ENCODE peak calls at places on chromosomes 11 and 22, in ten cellular contexts. F, H, Z, V, N, B, E, Q, P and O are unnamed samples.

GRCh38 chr22:37898441-37899181 is 7.5 kb upstream of the MICALL1 start:
- DNase-seq in F (peak), B (no peak), P (peak), N (no peak), Q (peak), H (peak), Z (no peak), E (no peak), V (no peak), O (no peak)

GRCh38 chr11:26765323-26765722 is 43.5 kb upstream of the SLC5A12 start:
- DNase-seq in V (no peak), F (no peak), P (no peak), E (no peak), Z (no peak), N (no peak), Q (no peak), H (no peak), B (no peak), O (no peak)

GRCh38 chr11:74849525-74850391 is 99.1 kb downstream of the XRRA1 start:
- DNase-seq in Q (peak), N (no peak), P (peak), H (peak), V (no peak), F (peak), B (no peak), E (no peak), Z (no peak), O (no peak)

GRCh38 chr11:106714179-106714578 is 304.1 kb downstream of the GUCY1A2 start:
- DNase-seq in Z (no peak), F (peak), H (peak), E (no peak), P (no peak), B (no peak), N (no peak), V (no peak), Q (peak), O (no peak)

GRCh38 chr22:42399315-42400271 is 32.6 kb downstream of the NFAM1 start:
- DNase-seq in F (no peak), Z (no peak), P (no peak), E (no peak), N (peak), Q (no peak), B (no peak), H (peak), V (peak), O (no peak)

GRCh38 chr22:38295863-38296262 is 21.4 kb downstream of the CSNK1E start:
- DNase-seq in Z (no peak), E (no peak), H (no peak), F (no peak), Q (no peak), V (no peak), P (no peak), N (no peak), B (no peak), O (no peak)

GRCh38 chr22:37019309-37020191 is at the start of the genes MPST and TST:
- DNase-seq in F (peak), N (peak), P (peak), Q (peak), B (no peak), V (peak), E (no peak), Z (peak), H (peak), O (peak)

GRCh38 chr22:32502346-32502745 is 27.7 kb downstream of the FBXO7 start:
- DNase-seq in V (no peak), Z (no peak), F (no peak), B (no peak), Q (no peak), H (no peak), E (no peak), N (no peak), P (no peak), O (no peak)

GRCh38 chr11:111500481-111500880 is 11.7 kb downstream of the BTG4 start:
- DNase-seq in E (no peak), N (no peak), V (no peak), B (no peak), P (peak), H (no peak), Q (no peak), F (no peak), Z (no peak), O (no peak)

GRCh38 chr22:36327922-36328551 is 59.7 kb downstream of the MYH9 start:
- DNase-seq in Z (no peak), P (no peak), Q (peak), B (no peak), N (no peak), H (peak), F (peak), E (no peak), V (no peak), O (no peak)

GRCh38 chr22:37923927-37924326 is 17.8 kb downstream of the MICALL1 start:
- DNase-seq in E (no peak), Z (no peak), P (no peak), H (no peak), N (no peak), F (no peak), Q (no peak), V (no peak), B (no peak), O (no peak)

GRCh38 chr22:42939941-42940653 is 74.9 kb downstream of the PACSIN2 start:
- DNase-seq in B (peak), H (peak), P (peak), E (peak), V (peak), Q (peak), N (peak), F (peak), Z (no peak), O (no peak)

GRCh38 chr22:46806789-46807188 is 44.3 kb downstream of the TBC1D22A start:
- DNase-seq in V (no peak), N (no peak), E (no peak), P (no peak), F (no peak), Q (no peak), B (no peak), Z (no peak), H (no peak), O (no peak)

GRCh38 chr11:15212876-15213275 is 98.2 kb downstream of the INSC start:
- DNase-seq in N (no peak), Z (no peak), E (no peak), P (no peak), F (no peak), V (no peak), Q (peak), H (no peak), B (no peak), O (no peak)

GRCh38 chr11:15213471-15214231 is 98.9 kb downstream of the INSC start:
- DNase-seq in Q (no peak), P (no peak), V (peak), H (no peak), B (no peak), E (no peak), F (no peak), Z (no peak), N (no peak), O (no peak)

GRCh38 chr11:15216678-15217077 is 102.0 kb downstream of the INSC start:
- DNase-seq in N (no peak), V (no peak), F (no peak), P (no peak), H (no peak), Z (no peak), B (no peak), E (no peak), Q (no peak), O (no peak)
- TF ChIP-seq CTCF in N (no peak), V (peak), F (peak), P (peak), H (peak), Z (peak), B (peak), E (peak), Q (peak), O (peak)

GRCh38 chr11:128840783-128841182 is 26.3 kb downstream of the KCNJ1 start:
- DNase-seq in E (no peak), B (no peak), Z (no peak), N (no peak), V (no peak), H (no peak), P (no peak), Q (no peak), F (no peak), O (no peak)
- TF ChIP-seq CTCF in E (no peak), B (no peak), Z (no peak), N (no peak), V (no peak), H (no peak), P (no peak), Q (no peak), F (no peak), O (no peak)

DNA sequence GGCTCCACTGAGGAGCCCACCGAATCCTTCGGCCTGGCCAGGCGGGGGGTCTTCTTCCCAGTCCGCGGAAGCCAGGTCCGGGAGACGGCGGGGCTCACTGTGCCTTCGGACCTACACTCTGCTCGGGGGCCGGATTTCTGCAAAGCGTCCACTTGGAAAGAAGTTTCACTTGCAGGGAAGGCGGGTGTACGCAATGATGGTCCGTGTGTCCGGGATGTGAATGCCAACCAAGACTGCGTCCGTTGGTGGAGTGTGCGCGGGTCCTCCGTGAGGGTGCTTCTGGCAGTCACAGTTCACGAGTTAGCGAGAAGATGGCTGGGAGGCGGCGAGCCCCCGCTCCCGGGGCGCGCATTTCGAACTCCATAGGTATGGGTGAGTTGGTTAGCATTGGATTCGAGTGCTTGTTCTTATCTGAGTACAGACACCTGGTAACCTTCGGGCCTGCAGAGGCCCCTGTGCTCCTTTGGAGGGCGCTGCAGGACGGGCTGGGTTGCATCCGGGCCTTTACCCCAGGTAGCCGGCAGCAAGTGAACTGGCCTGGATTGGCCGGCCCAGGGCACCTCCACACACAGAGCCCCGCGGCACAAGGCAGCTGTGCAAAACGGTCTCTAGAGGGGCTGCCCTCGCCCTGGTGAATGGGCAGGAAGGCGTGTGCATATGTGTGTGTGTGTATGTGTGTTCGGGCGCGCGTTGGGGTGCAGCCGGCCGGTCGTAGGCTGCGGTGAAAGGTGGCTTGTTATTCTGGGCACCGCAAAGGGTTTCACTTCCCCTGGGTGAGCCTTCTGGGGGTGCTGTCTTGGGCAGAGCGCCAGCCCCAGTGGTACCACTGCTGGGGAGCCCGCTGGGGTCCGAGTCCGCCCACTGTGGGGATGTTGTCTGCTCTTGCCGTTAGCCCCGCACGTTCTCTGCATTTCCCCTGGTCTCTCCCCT is 13.3 kb upstream of the CYP2R1 start:
- DNase-seq in E (peak), Q (peak), H (peak), F (peak), B (no peak), V (peak), P (no peak), N (peak), Z (no peak), O (no peak)
- TF ChIP-seq CTCF in E (no peak), Q (peak), H (peak), F (peak), B (peak), V (no peak), P (no peak), N (peak), Z (peak), O (no peak)

DNA sequence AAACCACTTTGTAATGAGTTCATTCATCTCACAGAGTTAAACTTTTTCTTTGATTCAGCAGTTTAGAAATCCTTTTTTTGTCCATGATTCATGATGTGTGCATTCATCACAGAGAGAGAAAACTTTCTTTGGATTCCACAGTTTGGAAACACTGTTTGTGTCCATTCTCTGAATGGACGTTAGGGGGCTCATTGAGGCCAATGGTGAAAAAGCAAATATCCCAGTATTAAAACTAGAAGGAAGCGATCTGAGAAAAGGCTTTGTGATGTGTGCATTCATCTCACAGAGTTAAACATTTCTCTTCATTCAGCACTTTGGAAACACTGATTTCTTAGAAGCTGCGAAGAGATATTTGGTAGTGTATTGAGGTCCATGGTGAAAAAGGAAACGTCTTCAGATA is 155.6 kb upstream of the TRIM48 start:
- DNase-seq in H (no peak), P (no peak), V (no peak), N (no peak), E (no peak), B (no peak), Q (no peak), F (no peak), Z (no peak), O (no peak)
- TF ChIP-seq CTCF in H (no peak), P (no peak), V (no peak), N (no peak), E (no peak), B (no peak), Q (no peak), F (no peak), Z (no peak), O (no peak)

GRCh38 chr11:8040261-8040920 is 40.6 kb upstream of the TUB start:
- DNase-seq in H (no peak), V (peak), N (no peak), P (no peak), Q (no peak), Z (no peak), B (no peak), F (no peak), E (no peak), O (no peak)
- TF ChIP-seq CTCF in H (no peak), V (no peak), N (no peak), P (no peak), Q (no peak), Z (no peak), B (no peak), F (no peak), E (no peak), O (no peak)

GRCh38 chr11:61080986-61081590 is 21.2 kb upstream of the CD5 start:
- DNase-seq in N (no peak), H (no peak), Q (no peak), V (peak), E (no peak), Z (no peak), B (no peak), P (no peak), F (no peak), O (no peak)
- TF ChIP-seq CTCF in N (no peak), H (no peak), Q (no peak), V (no peak), E (no peak), Z (no peak), B (no peak), P (no peak), F (no peak), O (no peak)

DNA sequence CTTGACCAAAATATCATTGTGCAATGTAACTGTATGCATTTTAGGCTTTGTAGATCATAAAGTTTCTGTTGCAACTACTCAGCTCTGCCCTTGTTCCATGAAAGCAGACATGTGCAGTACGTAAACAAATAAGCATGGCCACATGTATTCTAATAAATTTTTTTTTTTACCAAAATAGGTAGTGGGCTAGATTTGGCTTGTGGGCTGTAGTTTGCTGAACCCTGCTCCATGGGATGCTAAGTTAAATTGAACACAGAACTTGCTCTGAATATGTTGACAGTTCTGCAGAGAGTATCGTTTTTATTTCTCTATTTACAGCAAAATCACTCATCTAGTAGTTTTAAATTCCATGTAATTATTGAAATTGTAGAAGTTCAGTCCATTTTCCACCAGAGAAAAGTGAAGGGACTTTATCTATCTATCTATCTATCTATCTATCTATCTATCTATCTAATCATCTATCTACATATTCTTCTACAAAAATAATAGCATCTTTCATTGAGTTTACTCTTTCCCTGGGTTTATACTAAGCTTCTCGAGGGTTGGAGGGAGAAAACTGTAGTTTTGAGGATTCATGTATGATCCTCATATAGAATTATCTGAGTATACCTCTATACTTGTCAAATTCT is 9.5 kb upstream of the OOSP4A start:
- DNase-seq in H (no peak), V (no peak), P (no peak), Q (no peak), Z (no peak), N (no peak), F (no peak), E (no peak), B (no peak), O (no peak)
- TF ChIP-seq CTCF in H (no peak), V (no peak), P (no peak), Q (no peak), Z (no peak), N (no peak), F (no peak), E (no peak), B (no peak), O (no peak)